ENCODE peak calls at places on chromosomes 1 and 21, in four cellular contexts. J is K562, M is GM12878, S is SK-N-SH. D is an unnamed sample.

GRCh38 chr1:237197470-237198425 is 155.8 kb downstream of the RYR2 start:
- DNase-seq in J (no peak), M (no peak), S (no peak), D (no peak)

GRCh38 chr1:44672254-44672955 is 1.9 kb downstream of the TMEM53 start:
- DNase-seq in J (no peak), M (peak; percentile 71), S (no peak), D (peak; percentile 97)

GRCh38 chr21:46604975-46605758 is at the start of gene S100B:
- DNase-seq in J (peak; percentile 13), M (no peak), S (peak; percentile 86), D (peak; percentile 62)

GRCh38 chr1:37482004-37482785 is 7.8 kb downstream of the ZC3H12A start:
- DNase-seq in J (no peak), M (no peak), S (no peak), D (no peak)

GRCh38 chr1:246214708-246215504 is 292.2 kb downstream of the SMYD3 start:
- DNase-seq in J (peak; percentile 84), M (peak; percentile 71), S (peak; percentile 27), D (peak; percentile 88)

GRCh38 chr1:81799939-81800740 is 594 bp upstream of the ADGRL2 start:
- DNase-seq in J (no peak), M (no peak), S (peak; percentile 87), D (no peak)

GRCh38 chr1:41426201-41426890 is 58.1 kb downstream of the EDN2 start:
- DNase-seq in J (no peak), M (no peak), S (peak; percentile 13), D (no peak)

GRCh38 chr1:118304722-118305344 is 119.8 kb upstream of the SPAG17 start:
- DNase-seq in J (no peak), M (no peak), S (peak; percentile 2), D (no peak)

GRCh38 chr1:9823943-9824701 is at the start of gene CLSTN1:
- DNase-seq in J (peak; percentile 96), M (peak; percentile 9), S (peak; percentile 100), D (peak; percentile 82)

GRCh38 chr1:15355968-15356621 is 53.6 kb upstream of the EFHD2 start:
- DNase-seq in J (no peak), M (no peak), S (no peak), D (no peak)

GRCh38 chr1:160124709-160125478 is 9.3 kb downstream of the ATP1A2 start:
- DNase-seq in J (no peak), M (no peak), S (no peak), D (no peak)

GRCh38 chr1:4034318-4034887 is 134.3 kb upstream of the C1orf174 start:
- DNase-seq in J (no peak), M (no peak), S (no peak), D (no peak)

DNA sequence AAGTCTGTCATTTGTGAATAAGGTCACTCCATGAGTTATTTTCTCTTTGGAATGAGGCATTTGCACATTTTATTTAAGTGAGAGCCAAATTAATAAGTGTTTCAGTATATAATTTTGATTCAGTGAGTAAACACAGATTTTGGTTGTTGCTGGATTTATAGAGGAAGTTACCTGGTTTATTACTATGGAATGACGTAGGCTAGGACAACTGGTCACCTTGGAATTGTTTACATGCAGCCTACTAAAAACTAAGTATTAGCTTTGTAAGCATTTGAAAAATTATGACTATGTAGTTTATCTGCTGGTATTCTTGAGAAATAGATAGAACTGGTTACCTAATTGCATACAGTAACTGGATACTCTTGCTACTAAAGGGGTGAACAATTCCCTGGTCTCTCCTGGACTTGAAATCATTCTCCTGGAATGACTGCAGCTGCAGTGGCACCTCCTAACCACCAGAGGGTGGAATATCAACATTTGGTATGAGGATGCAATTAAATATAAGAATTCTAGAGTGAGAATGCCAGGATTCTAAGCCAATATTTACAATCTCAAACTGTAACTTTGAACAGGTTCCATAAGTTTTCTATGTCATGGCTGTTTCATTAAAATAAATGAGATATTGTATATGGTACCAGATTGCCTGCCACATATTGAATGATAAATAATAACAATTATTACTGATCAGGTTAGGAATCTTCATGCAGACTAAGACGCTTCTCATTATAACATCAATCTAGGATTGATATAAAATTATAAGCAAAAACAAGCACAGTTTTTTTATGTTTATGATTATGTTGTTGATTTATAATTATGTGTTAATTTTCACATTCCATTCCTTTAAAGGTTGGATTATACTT is 3.5 kb upstream of the KRTAP27-1 start:
- DNase-seq in J (peak; percentile 30), M (no peak), S (peak; percentile 22), D (no peak)
- TF ChIP-seq GABPA in J (no peak), M (no peak), S (no peak), D (no peak)

GRCh38 chr1:167909691-167910180 is 4.2 kb downstream of the ADCY10 start:
- DNase-seq in J (no peak), M (no peak), S (no peak), D (no peak)

GRCh38 chr1:167913895-167914502 is at the start of gene ADCY10:
- DNase-seq in J (no peak), M (no peak), S (no peak), D (no peak)

GRCh38 chr1:167912294-167912693 is 1.6 kb downstream of the ADCY10 start:
- DNase-seq in J (no peak), M (no peak), S (no peak), D (no peak)

GRCh38 chr1:167910530-167910929 is 3.4 kb downstream of the ADCY10 start:
- DNase-seq in J (no peak), M (no peak), S (no peak), D (no peak)

DNA sequence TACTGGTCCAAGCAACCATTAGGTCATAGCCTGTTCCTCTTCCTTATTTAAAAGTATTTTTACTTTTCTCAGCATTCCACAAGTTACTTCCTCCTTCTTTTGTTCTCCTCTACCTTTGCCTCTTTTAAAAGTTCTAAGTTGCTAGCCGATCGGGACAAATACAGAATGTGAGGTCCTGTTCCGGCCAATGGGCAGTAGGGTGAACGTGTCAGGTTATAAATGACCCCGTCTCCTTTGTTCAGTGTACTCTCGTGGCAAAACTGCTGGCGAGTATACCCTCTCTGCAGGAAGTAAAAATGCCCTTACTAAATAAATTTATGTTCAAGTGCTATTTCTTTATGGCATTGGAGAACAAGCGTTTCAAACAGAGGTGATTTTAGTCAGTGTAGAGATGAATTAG is 2.5 kb downstream of the ADCY10 start:
- DNase-seq in J (no peak), M (no peak), S (no peak), D (no peak)
- TF ChIP-seq GABPA in J (no peak), M (no peak), S (no peak), D (no peak)

GRCh38 chr1:112527266-112528010 is 18.7 kb downstream of the WNT2B start:
- DNase-seq in J (no peak), M (no peak), S (no peak), D (no peak)
- TF ChIP-seq GABPA in J (no peak), M (no peak), S (peak; percentile 8), D (no peak)

GRCh38 chr1:208997726-208998312 is 585.7 kb upstream of the CAMK1G start:
- DNase-seq in J (no peak), M (no peak), S (peak; percentile 53), D (no peak)
- TF ChIP-seq GABPA in J (no peak), M (no peak), S (no peak), D (no peak)

GRCh38 chr21:39845581-39846130 is 21.6 kb upstream of the PCP4 start:
- DNase-seq in J (no peak), M (no peak), S (no peak), D (no peak)
- TF ChIP-seq GABPA in J (no peak), M (no peak), S (no peak), D (no peak)

GRCh38 chr1:214277704-214278635 is 3.0 kb upstream of the SMYD2 start:
- DNase-seq in J (no peak), M (no peak), S (no peak), D (no peak)
- TF ChIP-seq GABPA in J (no peak), M (no peak), S (no peak), D (no peak)

GRCh38 chr1:88302843-88303486 is 381.1 kb upstream of the PKN2 start:
- DNase-seq in J (no peak), M (no peak), S (no peak), D (no peak)
- TF ChIP-seq GABPA in J (no peak), M (no peak), S (no peak), D (no peak)

GRCh38 chr1:93559045-93559444 is 111.1 kb downstream of the FNBP1L start:
- DNase-seq in J (no peak), M (no peak), S (no peak), D (peak; percentile 9)

GRCh38 chr1:93554883-93555872 is 107.3 kb downstream of the FNBP1L start:
- DNase-seq in J (peak; percentile 26), M (no peak), S (no peak), D (no peak)

GRCh38 chr1:93552751-93553455 is 105.0 kb downstream of the FNBP1L start:
- DNase-seq in J (peak; percentile 22), M (no peak), S (peak; percentile 22), D (no peak)

DNA sequence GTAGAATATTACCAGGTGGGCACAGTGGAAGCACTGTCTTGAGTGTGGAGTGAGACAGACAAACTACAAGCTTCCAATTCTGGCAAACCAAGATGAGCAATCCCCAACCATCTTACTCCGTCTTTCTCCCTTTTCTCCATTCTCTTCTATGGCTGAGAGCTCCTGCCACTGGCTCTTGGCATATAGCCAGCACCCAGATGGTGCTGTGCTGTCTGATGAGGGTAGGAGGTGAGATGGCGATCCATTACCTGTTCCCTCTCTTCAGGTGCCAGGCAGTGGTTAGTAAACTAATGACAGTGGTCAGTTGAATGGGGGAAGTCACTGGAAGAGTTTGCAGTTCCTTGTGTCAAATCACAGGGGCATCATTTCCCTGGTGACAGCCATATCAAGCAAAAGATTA is 108.4 kb downstream of the FNBP1L start:
- DNase-seq in J (no peak), M (no peak), S (no peak), D (no peak)
- TF ChIP-seq GABPA in J (no peak), M (no peak), S (no peak), D (no peak)

GRCh38 chr1:27689423-27690173 is 17.6 kb upstream of the IFI6 start:
- DNase-seq in J (no peak), M (peak; percentile 60), S (no peak), D (no peak)
- TF ChIP-seq GABPA in J (no peak), M (no peak), S (no peak), D (no peak)